ENCODE peak calls at places on chromosomes 4 and X, in eight cellular contexts. N, K, T, F, O, I, C and R are unnamed samples.

GRCh38 chr4:37451646-37452045 is 207.1 kb downstream of the NWD2 start:
- DNase-seq in T (no peak), C (no peak), N (no peak), F (no peak), I (no peak), K (no peak), O (no peak), R (no peak)

GRCh38 chrX:95056901-95057300 is 1382.9 kb downstream of the FAM133A start:
- DNase-seq in T (peak), I (peak), K (no peak), O (peak), F (peak), C (no peak), N (no peak), R (no peak)

GRCh38 chrX:120759685-120760084 is 116.0 kb downstream of the CT47B1 start:
- DNase-seq in I (no peak), F (no peak), N (no peak), K (no peak), T (no peak), O (no peak), C (no peak), R (no peak)

GRCh38 chrX:151912221-151912620 is 468 bp upstream of the MAGEA4 start:
- DNase-seq in O (no peak), F (no peak), I (no peak), C (no peak), T (no peak), N (no peak), K (no peak), R (no peak)

GRCh38 chr4:80054375-80054774 is 18.7 kb downstream of the ANTXR2 start:
- DNase-seq in O (no peak), T (no peak), I (no peak), K (no peak), F (no peak), C (no peak), N (no peak), R (no peak)

GRCh38 chr4:38872620-38873019 is 5.0 kb downstream of the FAM114A1 start:
- DNase-seq in N (peak), K (no peak), C (peak), O (peak), T (no peak), F (peak), I (no peak), R (no peak)

GRCh38 chr4:13364178-13364577 is 120.0 kb downstream of the RAB28 start:
- DNase-seq in F (no peak), O (no peak), T (no peak), K (no peak), I (no peak), N (no peak), C (no peak), R (no peak)

GRCh38 chr4:23922535-23923115 is 32.8 kb upstream of the PPARGC1A start:
- DNase-seq in C (no peak), O (no peak), K (no peak), T (peak), F (no peak), I (no peak), N (no peak), R (no peak)

GRCh38 chr4:60389636-60390035 is 810.5 kb upstream of the ADGRL3 start:
- DNase-seq in K (no peak), N (no peak), O (no peak), F (no peak), C (no peak), T (no peak), I (peak), R (no peak)